ENCODE peak calls at places on chromosome 1, in four cellular contexts. V is ELR; F is stimulated activated CD4-positive, alpha-beta T cell treated with anti-CD3 and anti-CD28 coated beads, Interleukin-1b, Interleukin-23, amount 100 ng/mL, for 4 hours; M is NCI-H1436. D is an unnamed sample.

GRCh38 chr1:40133122-40133665 is 28.0 kb upstream of the RLF start:
- DNase-seq in F (no peak), M (no peak), V (no peak), D (no peak)

GRCh38 chr1:207644852-207645631 is at the start of gene CR1L:
- DNase-seq in M (peak; percentile 88), F (peak; percentile 43), V (peak; percentile 65), D (no peak)

GRCh38 chr1:32681501-32681900 is 21.1 kb downstream of the SYNC start:
- DNase-seq in M (no peak), F (no peak), V (no peak), D (no peak)

GRCh38 chr1:91499904-91500755 is 521 bp upstream of the CDC7 start:
- DNase-seq in V (no peak), M (no peak), F (no peak), D (no peak)

GRCh38 chr1:66777846-66778245 is 23.2 kb downstream of the INSL5 start:
- DNase-seq in V (no peak), M (peak; percentile 39), F (no peak), D (no peak)

GRCh38 chr1:234845097-234845660 is 235.2 kb upstream of the IRF2BP2 start:
- DNase-seq in M (no peak), V (no peak), F (peak; percentile 9), D (no peak)

GRCh38 chr1:193104496-193104905 is 713 bp downstream of the GLRX2 start:
- DNase-seq in M (no peak), V (peak; percentile 78), F (no peak), D (no peak)

GRCh38 chr1:197462539-197462938 is 194.5 kb downstream of the CRB1 start:
- DNase-seq in V (no peak), M (no peak), F (no peak), D (no peak)

GRCh38 chr1:97989094-97989680 is 68.4 kb upstream of the DPYD start:
- DNase-seq in V (peak; percentile 77), F (no peak), M (no peak), D (no peak)

GRCh38 chr1:207964195-207964966 is 53.5 kb upstream of the CD34 start:
- DNase-seq in V (peak; percentile 86), F (no peak), M (no peak), D (no peak)

GRCh38 chr1:110055493-110056283 is 14.8 kb downstream of the ALX3 start:
- DNase-seq in F (no peak), M (no peak), V (peak; percentile 67), D (no peak)

GRCh38 chr1:85445906-85446305 is 19.1 kb downstream of the DDAH1 start:
- DNase-seq in V (peak; percentile 52), M (no peak), F (no peak), D (no peak)

GRCh38 chr1:109225248-109226077 is 11.7 kb downstream of the SARS1 start:
- DNase-seq in V (no peak), M (no peak), F (no peak), D (no peak)

GRCh38 chr1:229768232-229768631 is 142.2 kb downstream of the URB2 start:
- DNase-seq in F (no peak), M (peak; percentile 88), V (no peak), D (no peak)

GRCh38 chr1:7503691-7504437 is 267.2 kb upstream of the VAMP3 start:
- DNase-seq in M (no peak), F (no peak), V (no peak), D (no peak)

GRCh38 chr1:154557248-154557938 is 1.1 kb downstream of the UBE2Q1 start:
- DNase-seq in F (no peak), V (no peak), M (no peak), D (no peak)

GRCh38 chr1:152228831-152229230 is 4.8 kb upstream of the HRNR start:
- DNase-seq in V (peak; percentile 65), M (no peak), F (no peak), D (no peak)

GRCh38 chr1:223504741-223505140 is 111.5 kb downstream of the CCDC185 start:
- DNase-seq in V (peak; percentile 96), F (no peak), M (peak; percentile 80), D (no peak)

D was measured in H1.